ENCODE peak calls at places on chromosomes 1 and 21, in ten cellular contexts. N, O, V, U, Z, T, L, M, K and A are unnamed samples.

GRCh38 chr1:75725861-75726361 is 1.4 kb downstream of the ACADM start:
- DNase-seq in N (no peak), O (no peak), V (no peak), U (peak), Z (peak), T (no peak), L (no peak), M (peak), K (no peak), A (no peak)

GRCh38 chr1:92310185-92310597 is 11.3 kb downstream of the RPAP2 start:
- DNase-seq in N (no peak), O (no peak), V (no peak), U (peak), Z (no peak), T (peak), L (no peak), M (no peak), K (peak), A (peak)

GRCh38 chr1:246591047-246591446 is 24.8 kb downstream of the CNST start:
- DNase-seq in N (no peak), O (no peak), V (no peak), U (no peak), Z (no peak), T (no peak), L (no peak), M (no peak), K (no peak), A (no peak)

GRCh38 chr21:25934130-25934529 is 199.4 kb downstream of the GABPA start:
- DNase-seq in N (no peak), O (no peak), V (no peak), U (no peak), Z (no peak), T (no peak), L (no peak), M (no peak), K (no peak), A (peak)

GRCh38 chr1:226372885-226373284 is 35.0 kb downstream of the PARP1 start:
- DNase-seq in N (no peak), O (no peak), V (no peak), U (no peak), Z (no peak), T (no peak), L (no peak), M (no peak), K (no peak), A (no peak)

GRCh38 chr21:36385909-36386642 is 884 bp downstream of the CHAF1B start:
- DNase-seq in N (no peak), O (no peak), V (no peak), U (no peak), Z (no peak), T (no peak), L (no peak), M (no peak), K (no peak), A (no peak)

GRCh38 chr1:46517010-46517600 is 27.5 kb downstream of the DMBX1 start:
- DNase-seq in N (no peak), O (no peak), V (no peak), U (peak), Z (peak), T (no peak), L (peak), M (peak), K (no peak), A (peak)

GRCh38 chr1:219062161-219062560 is 111.5 kb upstream of the LYPLAL1 start:
- DNase-seq in N (no peak), O (no peak), V (no peak), U (no peak), Z (no peak), T (no peak), L (no peak), M (no peak), K (no peak), A (no peak)

GRCh38 chr1:207962716-207963428 is 51.9 kb upstream of the CD34 start:
- DNase-seq in N (no peak), O (no peak), V (no peak), U (no peak), Z (peak), T (peak), L (peak), M (no peak), K (no peak), A (no peak)

GRCh38 chr1:239844833-239845232 is 246.8 kb upstream of the FMN2 start:
- DNase-seq in N (no peak), O (no peak), V (no peak), U (no peak), Z (no peak), T (no peak), L (no peak), M (no peak), K (no peak), A (peak)

GRCh38 chr1:229027622-229028182 is 243.2 kb upstream of the RAB4A start:
- DNase-seq in N (peak), O (no peak), V (no peak), U (no peak), Z (no peak), T (no peak), L (peak), M (no peak), K (no peak), A (peak)

GRCh38 chr21:31235671-31236450 is 108.2 kb downstream of the TIAM1 start:
- DNase-seq in N (no peak), O (no peak), V (no peak), U (no peak), Z (no peak), T (no peak), L (no peak), M (no peak), K (no peak), A (peak)

GRCh38 chr1:230215049-230215448 is 148.0 kb downstream of the GALNT2 start:
- DNase-seq in N (no peak), O (no peak), V (no peak), U (no peak), Z (peak), T (peak), L (peak), M (no peak), K (peak), A (no peak)

GRCh38 chr1:23019851-23020625 is 770 bp downstream of the KDM1A start:
- DNase-seq in N (no peak), O (no peak), V (no peak), U (peak), Z (peak), T (peak), L (peak), M (peak), K (peak), A (no peak)

GRCh38 chr1:9629445-9630201 is 21.9 kb upstream of the PIK3CD start:
- DNase-seq in N (no peak), O (no peak), V (no peak), U (no peak), Z (no peak), T (no peak), L (peak), M (no peak), K (peak), A (no peak)

GRCh38 chr1:235999259-235999925 is 65.5 kb downstream of the NID1 start:
- DNase-seq in N (peak), O (no peak), V (peak), U (no peak), Z (no peak), T (peak), L (no peak), M (no peak), K (no peak), A (peak)

GRCh38 chr21:42349420-42350075 is 1.2 kb downstream of the TFF2 start:
- DNase-seq in N (no peak), O (no peak), V (no peak), U (no peak), Z (no peak), T (no peak), L (no peak), M (no peak), K (no peak), A (no peak)

GRCh38 chr1:150807257-150807637 is 813 bp downstream of the CTSK start:
- DNase-seq in N (no peak), O (no peak), V (no peak), U (no peak), Z (no peak), T (no peak), L (no peak), M (no peak), K (no peak), A (no peak)

GRCh38 chr1:245768596-245768995 is 613.8 kb downstream of the KIF26B start:
- DNase-seq in N (no peak), O (no peak), V (no peak), U (no peak), Z (no peak), T (no peak), L (no peak), M (no peak), K (no peak), A (no peak)

GRCh38 chr1:228464487-228464983 is 22.6 kb upstream of the RNF187 start:
- DNase-seq in N (peak), O (no peak), V (peak), U (no peak), Z (peak), T (peak), L (peak), M (peak), K (peak), A (peak)

GRCh38 chr1:66435541-66435940 is 98.4 kb upstream of the SGIP1 start:
- DNase-seq in N (no peak), O (no peak), V (no peak), U (no peak), Z (no peak), T (no peak), L (no peak), M (no peak), K (no peak), A (no peak)

GRCh38 chr1:230313453-230314141 is 112.5 kb downstream of the PGBD5 start:
- DNase-seq in N (no peak), O (no peak), V (no peak), U (no peak), Z (no peak), T (no peak), L (no peak), M (no peak), K (no peak), A (no peak)

GRCh38 chr1:112855152-112855836 is 100.7 kb downstream of the SLC16A1 start:
- DNase-seq in N (no peak), O (no peak), V (no peak), U (no peak), Z (no peak), T (no peak), L (no peak), M (no peak), K (no peak), A (no peak)